ENCODE peak calls at places on chromosomes 12 and 14, in seven cellular contexts. One of them, this sample, is unnamed.

GRCh38 chr14:98548071-98548686 is 723.8 kb downstream of the BCL11B start:
- DNase-seq in endothelial cell of umbilical vein: no peak
- DNase-seq in sigmoid colon: no peak
- DNase-seq in GM12878: no peak
- DNase-seq in GM23338: no peak
- DNase-seq in GM12892: no peak
- DNase-seq in esophagus muscularis mucosa: no peak
- DNase-seq in this sample: no peak

GRCh38 chr12:107159384-107159900 is 66.1 kb upstream of the CRY1 start:
- DNase-seq in GM23338: peak; percentile 15
- DNase-seq in GM12878: no peak
- DNase-seq in sigmoid colon: no peak
- DNase-seq in GM12892: no peak
- DNase-seq in endothelial cell of umbilical vein: no peak
- DNase-seq in esophagus muscularis mucosa: peak; percentile 34
- DNase-seq in this sample: no peak

GRCh38 chr12:102120564-102120873 is 536 bp downstream of the PARPBP start:
- DNase-seq in sigmoid colon: no peak
- DNase-seq in endothelial cell of umbilical vein: no peak
- DNase-seq in esophagus muscularis mucosa: no peak
- DNase-seq in GM12892: no peak
- DNase-seq in GM23338: no peak
- DNase-seq in GM12878: no peak
- DNase-seq in this sample: no peak

GRCh38 chr14:30210630-30211029 is 283.0 kb upstream of the PRKD1 start:
- DNase-seq in GM12878: no peak
- DNase-seq in esophagus muscularis mucosa: no peak
- DNase-seq in endothelial cell of umbilical vein: no peak
- DNase-seq in GM23338: no peak
- DNase-seq in GM12892: no peak
- DNase-seq in sigmoid colon: no peak
- DNase-seq in this sample: no peak

GRCh38 chr14:70186826-70187483 is 1.8 kb downstream of the SLC8A3 start:
- DNase-seq in endothelial cell of umbilical vein: peak; percentile 19
- DNase-seq in GM23338: peak; percentile 81
- DNase-seq in GM12878: no peak
- DNase-seq in GM12892: peak; percentile 32
- DNase-seq in esophagus muscularis mucosa: no peak
- DNase-seq in sigmoid colon: no peak
- DNase-seq in this sample: peak; percentile 64

GRCh38 chr14:96592591-96593388 is 90.6 kb downstream of the PAPOLA start:
- DNase-seq in GM12892: peak; percentile 84
- DNase-seq in GM12878: no peak
- DNase-seq in endothelial cell of umbilical vein: peak; percentile 34
- DNase-seq in GM23338: peak; percentile 63
- DNase-seq in sigmoid colon: peak; percentile 59
- DNase-seq in esophagus muscularis mucosa: no peak
- DNase-seq in this sample: peak; percentile 58

GRCh38 chr12:57519758-57520007 is 631 bp downstream of the DDIT3 start:
- DNase-seq in esophagus muscularis mucosa: no peak
- DNase-seq in GM12878: no peak
- DNase-seq in GM23338: no peak
- DNase-seq in endothelial cell of umbilical vein: no peak
- DNase-seq in sigmoid colon: no peak
- DNase-seq in GM12892: no peak
- DNase-seq in this sample: peak; percentile 82

GRCh38 chr12:47868552-47869031 is 36.2 kb downstream of the VDR start:
- DNase-seq in esophagus muscularis mucosa: no peak
- DNase-seq in sigmoid colon: no peak
- DNase-seq in GM12892: peak; percentile 41
- DNase-seq in endothelial cell of umbilical vein: no peak
- DNase-seq in GM23338: no peak
- DNase-seq in GM12878: peak; percentile 76
- DNase-seq in this sample: no peak

GRCh38 chr12:62737201-62737600 is 197.7 kb downstream of the PPM1H start:
- DNase-seq in endothelial cell of umbilical vein: no peak
- DNase-seq in GM12878: no peak
- DNase-seq in esophagus muscularis mucosa: no peak
- DNase-seq in GM12892: no peak
- DNase-seq in GM23338: no peak
- DNase-seq in sigmoid colon: no peak
- DNase-seq in this sample: no peak

GRCh38 chr12:109358154-109358869 is 10.6 kb downstream of the MYO1H start:
- DNase-seq in GM12878: peak; percentile 34
- DNase-seq in endothelial cell of umbilical vein: peak; percentile 47
- DNase-seq in GM23338: no peak
- DNase-seq in GM12892: peak; percentile 15
- DNase-seq in esophagus muscularis mucosa: no peak
- DNase-seq in sigmoid colon: no peak
- DNase-seq in this sample: no peak

GRCh38 chr14:35332517-35333346 is 40.5 kb downstream of the PSMA6 start:
- DNase-seq in esophagus muscularis mucosa: no peak
- DNase-seq in endothelial cell of umbilical vein: no peak
- DNase-seq in GM12878: no peak
- DNase-seq in GM12892: no peak
- DNase-seq in sigmoid colon: no peak
- DNase-seq in GM23338: peak; percentile 19
- DNase-seq in this sample: no peak

GRCh38 chr12:70823182-70823976 is 97.2 kb downstream of the PTPRR start:
- DNase-seq in GM12878: no peak
- DNase-seq in GM23338: peak; percentile 22
- DNase-seq in sigmoid colon: no peak
- DNase-seq in esophagus muscularis mucosa: no peak
- DNase-seq in endothelial cell of umbilical vein: no peak
- DNase-seq in GM12892: no peak
- DNase-seq in this sample: no peak

GRCh38 chr12:45981075-45981837 is 9.1 kb downstream of the SCAF11 start:
- DNase-seq in endothelial cell of umbilical vein: peak; percentile 53
- DNase-seq in GM12878: no peak
- DNase-seq in GM12892: no peak
- DNase-seq in sigmoid colon: no peak
- DNase-seq in GM23338: no peak
- DNase-seq in esophagus muscularis mucosa: no peak
- DNase-seq in this sample: no peak

GRCh38 chr12:19575307-19576243 is 136.3 kb downstream of the AEBP2 start:
- DNase-seq in esophagus muscularis mucosa: no peak
- DNase-seq in endothelial cell of umbilical vein: peak; percentile 100
- DNase-seq in GM23338: no peak
- DNase-seq in sigmoid colon: peak; percentile 75
- DNase-seq in GM12878: no peak
- DNase-seq in GM12892: no peak
- DNase-seq in this sample: no peak

GRCh38 chr12:105825141-105825540 is 313.6 kb downstream of the NUAK1 start:
- DNase-seq in endothelial cell of umbilical vein: no peak
- DNase-seq in GM23338: no peak
- DNase-seq in GM12892: no peak
- DNase-seq in esophagus muscularis mucosa: no peak
- DNase-seq in sigmoid colon: no peak
- DNase-seq in GM12878: no peak
- DNase-seq in this sample: no peak

GRCh38 chr14:65444230-65444629 is 31.7 kb downstream of the FUT8 start:
- DNase-seq in esophagus muscularis mucosa: no peak
- DNase-seq in GM12892: no peak
- DNase-seq in sigmoid colon: no peak
- DNase-seq in GM12878: no peak
- DNase-seq in endothelial cell of umbilical vein: peak; percentile 55
- DNase-seq in GM23338: no peak
- DNase-seq in this sample: no peak

GRCh38 chr14:65449647-65450046 is 37.1 kb downstream of the FUT8 start:
- DNase-seq in esophagus muscularis mucosa: no peak
- DNase-seq in GM12892: no peak
- DNase-seq in GM12878: no peak
- DNase-seq in GM23338: no peak
- DNase-seq in endothelial cell of umbilical vein: no peak
- DNase-seq in sigmoid colon: no peak
- DNase-seq in this sample: no peak

GRCh38 chr14:65440230-65440629 is 27.7 kb downstream of the FUT8 start:
- DNase-seq in GM23338: no peak
- DNase-seq in GM12892: no peak
- DNase-seq in sigmoid colon: no peak
- DNase-seq in esophagus muscularis mucosa: no peak
- DNase-seq in GM12878: no peak
- DNase-seq in endothelial cell of umbilical vein: no peak
- DNase-seq in this sample: no peak

GRCh38 chr14:65446159-65446558 is 33.6 kb downstream of the FUT8 start:
- DNase-seq in sigmoid colon: no peak
- DNase-seq in esophagus muscularis mucosa: no peak
- DNase-seq in endothelial cell of umbilical vein: peak; percentile 47
- DNase-seq in GM12892: no peak
- DNase-seq in GM23338: no peak
- DNase-seq in GM12878: no peak
- DNase-seq in this sample: no peak
- TF ChIP-seq POLR2AphosphoS5 in sigmoid colon: no peak
- TF ChIP-seq POLR2AphosphoS5 in esophagus muscularis mucosa: no peak
- TF ChIP-seq POLR2AphosphoS5 in endothelial cell of umbilical vein: no peak
- TF ChIP-seq POLR2AphosphoS5 in GM12892: no peak
- TF ChIP-seq POLR2AphosphoS5 in GM23338: no peak
- TF ChIP-seq POLR2AphosphoS5 in GM12878: no peak
- TF ChIP-seq POLR2AphosphoS5 in this sample: no peak

DNA sequence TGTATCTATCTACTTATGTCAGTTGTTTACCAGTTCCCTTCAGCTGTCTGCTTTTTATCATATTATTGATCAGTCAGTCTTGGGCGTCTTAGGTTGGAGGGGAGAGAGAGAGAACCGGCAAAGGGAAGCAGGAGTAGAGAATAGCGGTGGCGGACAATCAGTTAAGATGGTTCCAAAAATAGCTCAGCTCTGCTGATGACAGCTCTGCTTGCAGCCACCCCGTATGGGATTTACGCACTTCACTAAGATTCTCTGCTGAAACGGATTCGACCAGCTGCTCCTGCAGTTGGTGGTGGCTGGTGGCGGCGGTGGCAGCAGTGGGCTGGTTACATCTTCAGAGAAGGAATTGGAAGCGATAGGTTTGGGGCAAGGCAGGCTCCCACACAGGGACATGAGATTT is 664.9 kb downstream of the NRXN3 start:
- DNase-seq in sigmoid colon: no peak
- DNase-seq in GM12878: no peak
- DNase-seq in esophagus muscularis mucosa: no peak
- DNase-seq in GM23338: no peak
- DNase-seq in GM12892: no peak
- DNase-seq in endothelial cell of umbilical vein: no peak
- DNase-seq in this sample: no peak
- TF ChIP-seq POLR2AphosphoS5 in sigmoid colon: no peak
- TF ChIP-seq POLR2AphosphoS5 in GM12878: no peak
- TF ChIP-seq POLR2AphosphoS5 in esophagus muscularis mucosa: no peak
- TF ChIP-seq POLR2AphosphoS5 in GM23338: no peak
- TF ChIP-seq POLR2AphosphoS5 in GM12892: no peak
- TF ChIP-seq POLR2AphosphoS5 in endothelial cell of umbilical vein: no peak
- TF ChIP-seq POLR2AphosphoS5 in this sample: no peak

DNA sequence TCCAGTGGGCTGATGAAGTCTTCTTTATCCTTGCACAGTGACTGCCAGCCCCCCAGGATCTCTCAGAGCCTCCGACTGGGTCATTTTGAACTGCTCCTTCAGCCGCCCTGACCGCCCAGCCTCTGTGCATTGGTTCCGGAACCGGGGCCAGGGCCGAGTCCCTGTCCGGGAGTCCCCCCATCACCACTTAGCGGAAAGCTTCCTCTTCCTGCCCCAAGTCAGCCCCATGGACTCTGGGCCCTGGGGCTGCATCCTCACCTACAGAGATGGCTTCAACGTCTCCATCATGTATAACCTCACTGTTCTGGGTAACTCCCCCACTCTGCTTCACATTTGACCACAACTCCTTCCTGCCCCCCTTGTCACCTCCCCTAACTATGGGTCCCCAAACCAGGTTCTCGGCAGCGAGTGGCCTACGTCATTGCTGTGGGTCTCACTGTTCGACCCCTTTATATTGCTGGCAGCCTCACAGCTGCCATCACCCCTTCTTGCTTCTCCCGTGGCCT is 2.3 kb downstream of the LAG3 start:
- DNase-seq in GM23338: no peak
- DNase-seq in esophagus muscularis mucosa: no peak
- DNase-seq in sigmoid colon: no peak
- DNase-seq in GM12892: no peak
- DNase-seq in endothelial cell of umbilical vein: no peak
- DNase-seq in GM12878: no peak
- DNase-seq in this sample: no peak
- TF ChIP-seq POLR2AphosphoS5 in GM23338: no peak
- TF ChIP-seq POLR2AphosphoS5 in esophagus muscularis mucosa: no peak
- TF ChIP-seq POLR2AphosphoS5 in sigmoid colon: no peak
- TF ChIP-seq POLR2AphosphoS5 in GM12892: no peak
- TF ChIP-seq POLR2AphosphoS5 in endothelial cell of umbilical vein: no peak
- TF ChIP-seq POLR2AphosphoS5 in GM12878: no peak
- TF ChIP-seq POLR2AphosphoS5 in this sample: no peak

GRCh38 chr12:111451649-111452129 is 46.0 kb downstream of the SH2B3 start:
- DNase-seq in esophagus muscularis mucosa: peak; percentile 68
- DNase-seq in GM12892: no peak
- DNase-seq in sigmoid colon: peak; percentile 22
- DNase-seq in GM12878: no peak
- DNase-seq in GM23338: peak; percentile 52
- DNase-seq in endothelial cell of umbilical vein: peak; percentile 68
- DNase-seq in this sample: peak; percentile 23

GRCh38 chr12:111454716-111455447 is 49.2 kb downstream of the SH2B3 start:
- DNase-seq in GM23338: no peak
- DNase-seq in GM12892: no peak
- DNase-seq in esophagus muscularis mucosa: peak; percentile 84
- DNase-seq in sigmoid colon: peak; percentile 28
- DNase-seq in GM12878: no peak
- DNase-seq in endothelial cell of umbilical vein: no peak
- DNase-seq in this sample: no peak

GRCh38 chr12:111451232-111451631 is 45.5 kb downstream of the SH2B3 start:
- DNase-seq in sigmoid colon: no peak
- DNase-seq in GM12878: no peak
- DNase-seq in endothelial cell of umbilical vein: no peak
- DNase-seq in esophagus muscularis mucosa: no peak
- DNase-seq in GM23338: no peak
- DNase-seq in GM12892: no peak
- DNase-seq in this sample: no peak

GRCh38 chr12:111454311-111454710 is 48.6 kb downstream of the SH2B3 start:
- DNase-seq in esophagus muscularis mucosa: peak; percentile 77
- DNase-seq in GM12892: no peak
- DNase-seq in sigmoid colon: peak; percentile 14
- DNase-seq in endothelial cell of umbilical vein: no peak
- DNase-seq in GM12878: no peak
- DNase-seq in GM23338: no peak
- DNase-seq in this sample: no peak

DNA sequence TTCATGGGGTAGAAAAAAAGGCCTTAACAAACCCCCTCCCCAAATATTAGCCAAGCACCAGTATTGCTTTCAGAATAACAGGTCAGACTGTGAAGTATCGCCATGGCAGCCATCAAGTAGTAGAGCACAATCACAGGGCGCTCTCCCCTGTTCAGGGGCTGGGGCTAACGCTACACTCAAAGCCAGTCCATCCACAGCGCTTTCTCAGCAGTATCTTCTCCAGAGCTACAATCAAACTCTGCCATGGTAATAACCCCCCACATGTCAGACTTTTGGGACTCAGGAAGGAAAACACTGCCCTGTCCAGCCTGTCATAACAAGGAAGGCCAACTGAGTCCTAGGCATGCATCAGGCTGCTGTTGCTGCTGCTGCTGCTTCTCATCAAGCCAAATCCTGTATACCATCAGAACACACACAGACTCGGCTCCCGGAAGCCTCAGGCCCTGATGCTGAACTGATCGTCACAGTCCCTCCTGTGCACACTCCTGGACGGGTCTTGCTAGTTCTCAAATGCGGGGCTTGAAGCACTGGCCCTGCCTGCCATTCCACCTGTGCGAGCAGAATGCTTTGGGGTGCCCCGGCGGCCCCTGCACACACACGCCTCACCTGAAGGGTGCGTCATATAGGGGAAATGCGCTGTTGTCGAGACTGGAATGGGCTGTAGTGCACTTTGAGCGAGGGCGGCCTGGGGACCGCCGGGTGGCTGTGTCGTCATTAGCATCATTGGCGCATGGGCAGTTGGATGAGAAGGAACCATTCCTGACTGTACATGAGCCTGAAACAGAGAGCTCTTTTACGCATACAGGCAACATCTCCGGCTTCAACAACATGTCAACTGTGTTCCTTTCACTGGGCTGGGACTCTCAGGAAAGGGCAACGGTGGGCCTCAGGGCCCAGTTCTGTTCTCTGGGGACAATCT is 47.6 kb downstream of the SH2B3 start:
- DNase-seq in GM12878: no peak
- DNase-seq in sigmoid colon: peak; percentile 47
- DNase-seq in esophagus muscularis mucosa: peak; percentile 82
- DNase-seq in GM12892: no peak
- DNase-seq in GM23338: peak; percentile 27
- DNase-seq in endothelial cell of umbilical vein: no peak
- DNase-seq in this sample: no peak
- TF ChIP-seq POLR2AphosphoS5 in GM12878: peak; percentile 42
- TF ChIP-seq POLR2AphosphoS5 in sigmoid colon: no peak
- TF ChIP-seq POLR2AphosphoS5 in esophagus muscularis mucosa: no peak
- TF ChIP-seq POLR2AphosphoS5 in GM12892: no peak
- TF ChIP-seq POLR2AphosphoS5 in GM23338: no peak
- TF ChIP-seq POLR2AphosphoS5 in endothelial cell of umbilical vein: peak; percentile 55
- TF ChIP-seq POLR2AphosphoS5 in this sample: no peak

This sample was measured in suprapubic skin.